ENCODE peak calls at places on chromosomes 2 and 18, in ten cellular contexts. Q is stimulated activated CD4-positive, alpha-beta T cell treated with anti-CD3 and anti-CD28 coated beads, Interleukin-1b, Interleukin-23, amount 100 ng/mL, for 24 hours; R is HepG2; Y is RCC 7860; N is amniotic stem cell; C is naive thymus-derived CD8-positive, alpha-beta T cell; E is stimulated activated naive CD4-positive, alpha-beta T cell treated with Interleukin-2 at 50 U/mL for 16 hours; U is H1; W is CD8-positive, alpha-beta memory T cell; K is activated CD8-positive, alpha-beta memory T cell treated with anti-CD3 and anti-CD28 coated beads, Interleukin-2, amount 50 U/mL, for 48 hours. T is an unnamed sample.

GRCh38 chr2:38106420-38107182 is 30.6 kb upstream of the CYP1B1 start:
- DNase-seq in Q (no peak), R (no peak), Y (peak), N (no peak), C (no peak), E (no peak), U (no peak), W (no peak), K (no peak), T (no peak)

GRCh38 chr18:950882-951539 is 46.3 kb downstream of the ADCYAP1 start:
- DNase-seq in Q (no peak), R (no peak), Y (no peak), N (no peak), C (no peak), E (no peak), U (no peak), W (no peak), K (no peak), T (no peak)

GRCh38 chr2:233349005-233349998 is 5.0 kb upstream of the DGKD start:
- DNase-seq in Q (no peak), R (peak), Y (no peak), N (no peak), C (no peak), E (no peak), U (no peak), W (no peak), K (no peak), T (no peak)

GRCh38 chr2:60556998-60557955 is 3.8 kb upstream of the BCL11A start:
- DNase-seq in Q (no peak), R (no peak), Y (no peak), N (no peak), C (no peak), E (no peak), U (no peak), W (no peak), K (no peak), T (no peak)

GRCh38 chr2:186426153-186427016 is 59.7 kb upstream of the ZC3H15 start:
- DNase-seq in Q (no peak), R (peak), Y (no peak), N (no peak), C (peak), E (no peak), U (no peak), W (no peak), K (no peak), T (no peak)

GRCh38 chr2:173750332-173750731 is 214.8 kb downstream of the SP3 start:
- DNase-seq in Q (no peak), R (no peak), Y (no peak), N (no peak), C (no peak), E (no peak), U (no peak), W (no peak), K (no peak), T (no peak)

GRCh38 chr2:46493241-46493970 is 14.0 kb downstream of the TMEM247 start:
- DNase-seq in Q (no peak), R (no peak), Y (peak), N (peak), C (no peak), E (no peak), U (no peak), W (no peak), K (no peak), T (no peak)

GRCh38 chr2:239590276-239590675 is 189.5 kb upstream of the HDAC4 start:
- DNase-seq in Q (no peak), R (no peak), Y (no peak), N (no peak), C (no peak), E (no peak), U (no peak), W (no peak), K (no peak), T (no peak)

GRCh38 chr2:42046819-42047487 is 868 bp upstream of the PKDCC start:
- DNase-seq in Q (no peak), R (peak), Y (no peak), N (no peak), C (peak), E (no peak), U (peak), W (no peak), K (no peak), T (no peak)

GRCh38 chr2:58664523-58665155 is 423.5 kb upstream of the FANCL start:
- DNase-seq in Q (no peak), R (no peak), Y (no peak), N (no peak), C (no peak), E (no peak), U (no peak), W (no peak), K (no peak), T (no peak)

GRCh38 chr18:78875268-78875997 is 104.2 kb upstream of the SALL3 start:
- DNase-seq in Q (no peak), R (peak), Y (peak), N (no peak), C (peak), E (no peak), U (peak), W (no peak), K (peak), T (no peak)

GRCh38 chr2:98816281-98816680 is 85.3 kb upstream of the MGAT4A start:
- DNase-seq in Q (no peak), R (no peak), Y (no peak), N (no peak), C (no peak), E (no peak), U (no peak), W (no peak), K (no peak), T (no peak)

GRCh38 chr2:127685410-127686110 is 10.2 kb upstream of the LIMS2 start:
- DNase-seq in Q (no peak), R (no peak), Y (no peak), N (no peak), C (no peak), E (no peak), U (no peak), W (no peak), K (no peak), T (no peak)

GRCh38 chr18:35827275-35827929 is 145.1 kb upstream of the RMP24 start:
- DNase-seq in Q (no peak), R (no peak), Y (no peak), N (no peak), C (no peak), E (no peak), U (no peak), W (no peak), K (no peak), T (no peak)

GRCh38 chr2:140808211-140808610 is 1322.6 kb downstream of the LRP1B start:
- DNase-seq in Q (no peak), R (no peak), Y (no peak), N (no peak), C (no peak), E (no peak), U (no peak), W (no peak), K (no peak), T (no peak)

GRCh38 chr2:140154271-140154670 is 1374.1 kb upstream of the NXPH2 start:
- DNase-seq in Q (no peak), R (no peak), Y (no peak), N (no peak), C (no peak), E (no peak), U (peak), W (no peak), K (no peak), T (no peak)

GRCh38 chr2:226376516-226377180 is 423.0 kb downstream of the IRS1 start:
- DNase-seq in Q (no peak), R (no peak), Y (no peak), N (no peak), C (no peak), E (no peak), U (no peak), W (no peak), K (no peak), T (no peak)

GRCh38 chr2:138779451-138780440 is at the start of gene NXPH2:
- DNase-seq in Q (no peak), R (no peak), Y (no peak), N (no peak), C (no peak), E (no peak), U (peak), W (no peak), K (no peak), T (no peak)

GRCh38 chr2:36677386-36677785 is 19.1 kb upstream of the VIT start:
- DNase-seq in Q (no peak), R (no peak), Y (no peak), N (no peak), C (no peak), E (no peak), U (no peak), W (no peak), K (no peak), T (no peak)

GRCh38 chr2:177021686-177022085 is 190.9 kb upstream of the HNRNPA3 start:
- DNase-seq in Q (no peak), R (no peak), Y (no peak), N (no peak), C (no peak), E (no peak), U (no peak), W (no peak), K (no peak), T (no peak)

GRCh38 chr18:47996091-47996541 is 65.7 kb upstream of the SMAD2 start:
- DNase-seq in Q (no peak), R (no peak), Y (no peak), N (no peak), C (no peak), E (no peak), U (no peak), W (no peak), K (no peak), T (no peak)